ENCODE peak calls at places on chromosomes 4 and X, in four cellular contexts. O, E, Q and H are unnamed samples.

GRCh38 chr4:90093526-90093925 is 33.7 kb upstream of the CCSER1 start:
- DNase-seq in Q (no peak), E (no peak), O (no peak), H (no peak)

GRCh38 chr4:87555751-87556619 is 26.8 kb upstream of the SPARCL1 start:
- DNase-seq in Q (no peak), O (peak), E (no peak), H (no peak)

GRCh38 chr4:178275671-178276360 is 833.6 kb upstream of the AGA start:
- DNase-seq in E (peak), Q (no peak), O (peak), H (no peak)

GRCh38 chrX:102516314-102516936 is at the start of gene TMSB15A:
- DNase-seq in O (peak), Q (peak), E (peak), H (peak)

GRCh38 chrX:40576291-40576690 is 4.5 kb upstream of the ATP6AP2 start:
- DNase-seq in Q (no peak), E (no peak), O (no peak), H (no peak)

GRCh38 chr4:143372093-143372915 is 35.6 kb downstream of the GAB1 start:
- DNase-seq in E (no peak), Q (no peak), O (no peak), H (no peak)

GRCh38 chrX:2320580-2321327 is 180.0 kb downstream of the DHRSX start:
- DNase-seq in E (no peak), Q (no peak), O (no peak), H (no peak)

GRCh38 chr4:76654796-76655195 is 219.8 kb downstream of the SHROOM3 start:
- DNase-seq in E (no peak), O (no peak), Q (no peak), H (no peak)

GRCh38 chr4:33381806-33382205 is 2661.6 kb downstream of the PCDH7 start:
- DNase-seq in Q (no peak), E (no peak), O (peak), H (no peak)

GRCh38 chr4:8013976-8014726 is 74.5 kb upstream of the AFAP1 start:
- DNase-seq in Q (no peak), E (no peak), O (no peak), H (no peak)

GRCh38 chr4:27018910-27019309 is 158.3 kb downstream of the STIM2 start:
- DNase-seq in O (no peak), E (no peak), Q (no peak), H (no peak)

GRCh38 chr4:3786196-3786869 is 20.1 kb downstream of the ADRA2C start:
- DNase-seq in E (no peak), O (peak), Q (peak), H (no peak)

GRCh38 chr4:60757986-60758385 is 442.1 kb upstream of the ADGRL3 start:
- DNase-seq in E (no peak), O (no peak), Q (no peak), H (no peak)